ENCODE peak calls at places on chromosome 11, in ten cellular contexts. F, L, I, G, D, B, W, O, K and Z are unnamed samples.

GRCh38 chr11:36002196-36002595 is 58.3 kb downstream of the LDLRAD3 start:
- DNase-seq in G (no peak), F (peak), D (no peak), W (no peak), O (no peak), K (no peak), L (no peak), I (no peak), B (no peak), Z (no peak)

GRCh38 chr11:111659201-111659600 is 57.0 kb downstream of the SIK2 start:
- DNase-seq in G (no peak), W (no peak), I (no peak), O (no peak), L (no peak), D (no peak), B (no peak), F (no peak), K (no peak), Z (no peak)

GRCh38 chr11:36509265-36509664 is 807 bp downstream of the TRAF6 start:
- DNase-seq in G (no peak), O (peak), L (no peak), F (no peak), W (no peak), B (peak), K (peak), D (peak), I (no peak), Z (peak)

GRCh38 chr11:72433455-72434061 is 773 bp downstream of the CLPB start:
- DNase-seq in I (no peak), F (no peak), G (no peak), W (no peak), K (no peak), O (peak), L (no peak), D (no peak), B (no peak), Z (no peak)

GRCh38 chr11:70153133-70153727 is 49.9 kb upstream of the FADD start:
- DNase-seq in L (no peak), I (no peak), B (no peak), K (no peak), G (no peak), O (peak), F (no peak), W (no peak), D (no peak), Z (no peak)

GRCh38 chr11:19962795-19963163 is 197.5 kb downstream of the DBX1 start:
- DNase-seq in G (peak), F (no peak), O (no peak), W (no peak), K (peak), I (no peak), D (peak), B (no peak), L (no peak), Z (no peak)

GRCh38 chr11:46181843-46182424 is 60.7 kb upstream of the PHF21A start:
- DNase-seq in I (no peak), G (no peak), F (no peak), B (no peak), D (no peak), W (no peak), L (no peak), K (no peak), O (no peak), Z (no peak)

GRCh38 chr11:93659216-93659615 is 2.3 kb upstream of the CEP295 start:
- DNase-seq in F (no peak), G (no peak), W (no peak), K (no peak), L (no peak), B (no peak), D (no peak), I (no peak), O (no peak), Z (no peak)

GRCh38 chr11:47950396-47950795 is 30.0 kb upstream of the PTPRJ start:
- DNase-seq in D (no peak), W (no peak), F (no peak), B (no peak), I (no peak), G (no peak), K (peak), O (peak), L (no peak), Z (no peak)

GRCh38 chr11:79512706-79513469 is 72.1 kb upstream of the TENM4 start:
- DNase-seq in W (no peak), O (no peak), K (no peak), L (no peak), G (no peak), B (peak), I (no peak), D (no peak), F (no peak), Z (peak)

GRCh38 chr11:20035701-20036601 is 124.3 kb downstream of the DBX1 start:
- DNase-seq in W (no peak), F (peak), B (no peak), I (peak), L (no peak), K (peak), O (peak), D (peak), G (peak), Z (no peak)